ENCODE peak calls at places on chromosomes 7 and 10, in five cellular contexts. C is ACHN, U is activated T-cell treated with anti-CD3 and anti-CD28 coated beads for 48 hours, P is NCI-H1092, V is fibroblast of mammary gland. M is an unnamed sample.

GRCh38 chr10:58457761-58458616 is 54.7 kb upstream of the BICC1 start:
- DNase-seq in V (peak; percentile 98), C (no peak), U (no peak), P (no peak), M (no peak)

GRCh38 chr7:17234398-17235021 is 63.9 kb upstream of the AHR start:
- DNase-seq in P (no peak), C (peak; percentile 99), U (peak; percentile 27), V (peak; percentile 97), M (peak; percentile 76)

GRCh38 chr7:73628504-73628903 is 4.2 kb upstream of the MLXIPL start:
- DNase-seq in U (no peak), C (no peak), P (no peak), V (no peak), M (no peak)

GRCh38 chr7:149097088-149097487 is 6.6 kb upstream of the ZNF786 start:
- DNase-seq in V (no peak), P (no peak), C (peak; percentile 13), U (no peak), M (no peak)

GRCh38 chr7:47634273-47634672 is 52.4 kb upstream of the TNS3 start:
- DNase-seq in V (no peak), U (no peak), P (no peak), C (no peak), M (no peak)

GRCh38 chr10:93346060-93346459 is 136.1 kb downstream of the MYOF start:
- DNase-seq in V (peak; percentile 13), C (no peak), U (no peak), P (no peak), M (no peak)

GRCh38 chr7:155470186-155470487 is 12.2 kb downstream of the EN2 start:
- DNase-seq in P (no peak), V (no peak), U (no peak), C (no peak), M (no peak)

GRCh38 chr7:28862876-28863275 is 95.3 kb downstream of the TRIL start:
- DNase-seq in V (no peak), P (no peak), C (peak; percentile 43), U (no peak), M (no peak)